ENCODE peak calls at places on chromosomes 12 and 14, in four cellular contexts. E is PC-9, R is left ventricle myocardium inferior, S is astrocyte of the spinal cord. O is an unnamed sample.
A peak's percentile ranks its signal among the peaks of the same experiment; 100 is the strongest.

GRCh38 chr12:3216726-3217682 is 139.8 kb downstream of the TSPAN9 start:
- DNase-seq in S (peak; percentile 78), E (no peak), R (no peak), O (no peak)

GRCh38 chr14:63478024-63478423 is 65.2 kb downstream of the PPP2R5E start:
- DNase-seq in R (no peak), E (no peak), S (no peak), O (no peak)

GRCh38 chr14:89902876-89903275 is 51.7 kb downstream of the EFCAB11 start:
- DNase-seq in R (no peak), S (no peak), E (no peak), O (no peak)

GRCh38 chr14:22099942-22100763 is 426.5 kb upstream of the OR4E1 start:
- DNase-seq in R (peak; percentile 64), S (peak; percentile 51), E (no peak), O (peak; percentile 54)

GRCh38 chr12:66352197-66352596 is 49.9 kb downstream of the HELB start:
- DNase-seq in R (peak; percentile 17), S (no peak), E (no peak), O (peak; percentile 69)

GRCh38 chr12:96872946-96873345 is 34.1 kb upstream of the NEDD1 start:
- DNase-seq in R (no peak), S (no peak), E (no peak), O (no peak)

GRCh38 chr14:91144425-91145145 is 30.7 kb downstream of the DGLUCY start:
- DNase-seq in S (peak; percentile 50), E (no peak), R (no peak), O (no peak)

GRCh38 chr14:21264025-21264801 is 5.0 kb downstream of the HNRNPC start:
- DNase-seq in E (peak; percentile 82), R (no peak), S (peak; percentile 88), O (no peak)

GRCh38 chr14:71725802-71726638 is 206.2 kb upstream of the RGS6 start:
- DNase-seq in S (peak; percentile 80), R (no peak), E (no peak), O (no peak)

GRCh38 chr14:62662811-62663477 is 382.3 kb downstream of the KCNH5 start:
- DNase-seq in R (no peak), E (no peak), S (no peak), O (no peak)

GRCh38 chr12:78793491-78793890 is 71.1 kb upstream of the SYT1 start:
- DNase-seq in R (no peak), S (no peak), E (no peak), O (no peak)

GRCh38 chr12:104108755-104109445 is 29.1 kb downstream of the NFYB start:
- DNase-seq in R (peak; percentile 70), E (peak; percentile 63), S (peak; percentile 88), O (peak; percentile 92)

GRCh38 chr12:51818567-51819300 is 29.8 kb downstream of the FIGNL2 start:
- DNase-seq in E (no peak), S (peak; percentile 75), R (no peak), O (no peak)

GRCh38 chr14:75113932-75114539 is 12.8 kb downstream of the NEK9 start:
- DNase-seq in R (no peak), S (no peak), E (peak; percentile 24), O (no peak)

GRCh38 chr12:77891531-77892147 is 60.9 kb downstream of the NAV3 start:
- DNase-seq in R (no peak), E (no peak), S (no peak), O (no peak)

GRCh38 chr14:96189288-96189711 is 15.3 kb upstream of the BDKRB2 start:
- DNase-seq in S (no peak), R (no peak), E (no peak), O (no peak)

GRCh38 chr14:57833304-57833703 is 32.6 kb downstream of the SLC35F4 start:
- DNase-seq in R (no peak), S (peak; percentile 97), E (peak; percentile 65), O (no peak)

GRCh38 chr14:51089278-51089677 is 5.6 kb downstream of the TRIM9 start:
- DNase-seq in R (no peak), S (no peak), E (no peak), O (no peak)

DNA sequence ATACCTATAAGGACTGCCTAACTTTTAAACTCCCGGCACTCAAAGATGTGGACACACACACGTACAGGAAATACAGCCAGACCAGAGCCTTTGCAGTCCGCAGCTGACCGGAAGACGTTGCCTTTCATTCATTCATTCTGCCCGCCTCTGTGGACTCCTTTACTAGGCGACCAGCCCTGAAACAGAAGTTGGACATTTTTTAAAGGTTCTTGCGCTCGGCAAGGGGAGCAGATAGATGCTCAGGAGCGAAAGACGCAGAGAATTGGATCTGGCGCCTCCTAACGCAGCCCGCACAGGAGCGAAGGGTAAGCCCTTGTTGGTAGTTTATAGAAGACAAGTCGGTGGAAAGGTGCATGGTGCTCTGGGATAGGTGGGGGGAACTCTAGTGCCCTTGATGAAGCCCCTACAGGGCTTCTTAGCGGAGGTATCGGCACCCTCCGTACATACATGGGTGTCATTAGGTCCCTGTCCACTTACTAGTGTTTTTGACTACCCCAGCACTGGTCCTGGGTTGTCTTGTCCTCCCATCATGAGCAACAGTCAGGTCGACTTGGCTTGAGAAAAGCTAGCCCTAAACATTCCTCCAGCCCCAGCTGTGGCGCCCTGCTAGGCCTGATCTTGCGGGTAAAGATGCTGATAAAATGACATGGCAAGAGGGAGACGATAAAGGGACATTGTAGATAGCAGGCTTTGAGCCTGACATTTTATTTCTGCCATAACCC is at the start of gene KDM2B:
- DNase-seq in S (peak; percentile 60), E (no peak), R (peak; percentile 21), O (no peak)
- TF ChIP-seq CTCF in S (no peak), E (no peak), R (no peak), O (no peak)

GRCh38 chr14:100304825-100305445 is 1.3 kb downstream of the SLC25A29 start:
- DNase-seq in S (peak; percentile 34), R (peak; percentile 52), E (no peak), O (no peak)

GRCh38 chr14:100305446-100306255 is 593 bp downstream of the SLC25A29 start:
- DNase-seq in R (peak; percentile 33), S (peak; percentile 31), E (no peak), O (no peak)

GRCh38 chr14:100303925-100304324 is 2.3 kb downstream of the SLC25A29 start:
- DNase-seq in S (no peak), E (no peak), R (no peak), O (no peak)

GRCh38 chr14:100302616-100303015 is 3.6 kb downstream of the SLC25A29 start:
- DNase-seq in E (peak; percentile 83), S (no peak), R (no peak), O (no peak)

GRCh38 chr14:100303179-100303578 is 3.1 kb downstream of the SLC25A29 start:
- DNase-seq in E (no peak), R (no peak), S (no peak), O (no peak)
- TF ChIP-seq CTCF in E (no peak), R (peak; percentile 68), S (peak; percentile 74), O (peak; percentile 49)

GRCh38 chr12:52819731-52820510 is 6.0 kb upstream of the KRT4 start:
- DNase-seq in E (no peak), R (no peak), S (no peak), O (no peak)
- TF ChIP-seq CTCF in E (no peak), R (no peak), S (no peak), O (no peak)

GRCh38 chr12:127966331-127966730 is 300.6 kb upstream of the TMEM132C start:
- DNase-seq in E (no peak), S (no peak), R (no peak), O (no peak)

GRCh38 chr12:127963926-127964325 is 303.0 kb upstream of the TMEM132C start:
- DNase-seq in R (no peak), E (no peak), S (peak; percentile 16), O (no peak)

GRCh38 chr12:127964717-127965116 is 302.3 kb upstream of the TMEM132C start:
- DNase-seq in E (no peak), S (peak; percentile 39), R (no peak), O (no peak)
- TF ChIP-seq CTCF in E (no peak), S (peak; percentile 54), R (peak; percentile 27), O (no peak)

DNA sequence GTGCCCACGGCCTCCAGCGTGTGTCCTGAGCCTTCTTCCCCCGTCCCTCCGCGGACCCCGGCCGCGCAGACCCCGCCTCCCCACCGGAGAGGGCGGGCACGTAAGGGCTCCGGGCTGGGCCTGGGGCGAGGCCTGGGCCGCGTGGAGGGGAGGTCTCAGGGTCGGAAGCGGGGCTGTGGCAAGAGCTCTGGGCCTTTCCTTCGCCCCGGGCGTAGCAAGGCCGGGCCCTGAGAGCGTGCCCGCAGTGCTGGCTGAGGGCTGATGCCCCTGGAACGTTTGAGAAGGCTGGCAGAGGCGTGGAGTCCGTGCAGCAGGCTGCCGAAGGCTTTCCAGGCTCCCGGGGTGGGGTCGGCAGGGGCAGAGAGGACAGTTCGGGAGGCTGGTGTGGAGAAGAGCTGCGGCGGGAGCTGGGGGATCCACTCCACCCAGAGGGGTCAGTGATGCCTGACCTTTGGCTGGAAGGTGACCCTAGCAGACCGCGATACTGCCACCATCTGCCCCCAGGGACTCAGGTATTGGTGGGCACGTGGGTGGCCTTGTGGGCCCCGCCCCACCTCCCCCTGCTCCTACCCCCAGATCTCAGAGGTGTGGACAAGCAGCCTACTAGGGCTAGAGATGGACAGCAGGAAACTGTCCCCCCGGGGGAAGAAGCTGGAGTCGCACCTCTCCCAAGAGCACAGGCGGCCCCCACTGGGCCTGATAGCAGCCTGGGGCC is 545 bp downstream of the TEX22 start:
- DNase-seq in S (no peak), E (no peak), R (no peak), O (peak; percentile 67)
- TF ChIP-seq CTCF in S (no peak), E (no peak), R (no peak), O (no peak)

GRCh38 chr14:24080888-24081738 is 9.8 kb downstream of the CPNE6 start:
- DNase-seq in E (no peak), S (peak; percentile 6), R (peak; percentile 35), O (peak; percentile 87)
- TF ChIP-seq CTCF in E (no peak), S (no peak), R (no peak), O (no peak)

O was measured in glutamatergic neuron.